ENCODE peak calls at places on chromosomes 7 and 10, in nine cellular contexts. One of them, this sample, is unnamed.

GRCh38 chr10:497898-498451 is 191.5 kb downstream of the DIP2C start:
- DNase-seq in left ventricle myocardium superior: no peak
- DNase-seq in RCC 7860: no peak
- DNase-seq in osteocyte: no peak
- DNase-seq in GM13977: no peak
- DNase-seq in kidney epithelial cell: no peak
- DNase-seq in iPS DF 19.7: no peak
- DNase-seq in colonic mucosa: no peak
- DNase-seq in activated T-helper 2 cell treated with anti-CD3 and anti-CD28 coated beads, Interferon-gamma antibody, Interleukin-2, Interleukin-4, amounts not matched to agents 10 μg/mL and 5 μg/mL and 100 μg/mL, durations not matched to agents 14 hours and 24 hours and 36 hours: no peak
- DNase-seq in this sample: no peak

GRCh38 chr7:150927157-150927953 is 50.8 kb downstream of the KCNH2 start:
- DNase-seq in GM13977: no peak
- DNase-seq in iPS DF 19.7: no peak
- DNase-seq in left ventricle myocardium superior: no peak
- DNase-seq in colonic mucosa: no peak
- DNase-seq in RCC 7860: peak
- DNase-seq in osteocyte: no peak
- DNase-seq in activated T-helper 2 cell treated with anti-CD3 and anti-CD28 coated beads, Interferon-gamma antibody, Interleukin-2, Interleukin-4, amounts not matched to agents 10 μg/mL and 5 μg/mL and 100 μg/mL, durations not matched to agents 14 hours and 24 hours and 36 hours: no peak
- DNase-seq in kidney epithelial cell: no peak
- DNase-seq in this sample: no peak

GRCh38 chr7:33895025-33895804 is 10.1 kb upstream of the BMPER start:
- DNase-seq in activated T-helper 2 cell treated with anti-CD3 and anti-CD28 coated beads, Interferon-gamma antibody, Interleukin-2, Interleukin-4, amounts not matched to agents 10 μg/mL and 5 μg/mL and 100 μg/mL, durations not matched to agents 14 hours and 24 hours and 36 hours: peak
- DNase-seq in colonic mucosa: peak
- DNase-seq in kidney epithelial cell: peak
- DNase-seq in left ventricle myocardium superior: peak
- DNase-seq in RCC 7860: peak
- DNase-seq in iPS DF 19.7: no peak
- DNase-seq in osteocyte: peak
- DNase-seq in GM13977: peak
- DNase-seq in this sample: peak

GRCh38 chr7:12360948-12361347 is 42.7 kb downstream of the VWDE start:
- DNase-seq in kidney epithelial cell: no peak
- DNase-seq in osteocyte: no peak
- DNase-seq in GM13977: no peak
- DNase-seq in colonic mucosa: no peak
- DNase-seq in left ventricle myocardium superior: no peak
- DNase-seq in RCC 7860: no peak
- DNase-seq in iPS DF 19.7: no peak
- DNase-seq in activated T-helper 2 cell treated with anti-CD3 and anti-CD28 coated beads, Interferon-gamma antibody, Interleukin-2, Interleukin-4, amounts not matched to agents 10 μg/mL and 5 μg/mL and 100 μg/mL, durations not matched to agents 14 hours and 24 hours and 36 hours: no peak
- DNase-seq in this sample: no peak

GRCh38 chr10:665579-666091 is 23.8 kb downstream of the DIP2C start:
- DNase-seq in colonic mucosa: no peak
- DNase-seq in kidney epithelial cell: no peak
- DNase-seq in osteocyte: peak
- DNase-seq in RCC 7860: peak
- DNase-seq in activated T-helper 2 cell treated with anti-CD3 and anti-CD28 coated beads, Interferon-gamma antibody, Interleukin-2, Interleukin-4, amounts not matched to agents 10 μg/mL and 5 μg/mL and 100 μg/mL, durations not matched to agents 14 hours and 24 hours and 36 hours: no peak
- DNase-seq in GM13977: no peak
- DNase-seq in left ventricle myocardium superior: peak
- DNase-seq in iPS DF 19.7: no peak
- DNase-seq in this sample: no peak

GRCh38 chr10:79070091-79070610 is 1.4 kb downstream of the ZMIZ1 start:
- DNase-seq in GM13977: peak
- DNase-seq in left ventricle myocardium superior: peak
- DNase-seq in colonic mucosa: peak
- DNase-seq in iPS DF 19.7: no peak
- DNase-seq in activated T-helper 2 cell treated with anti-CD3 and anti-CD28 coated beads, Interferon-gamma antibody, Interleukin-2, Interleukin-4, amounts not matched to agents 10 μg/mL and 5 μg/mL and 100 μg/mL, durations not matched to agents 14 hours and 24 hours and 36 hours: no peak
- DNase-seq in osteocyte: no peak
- DNase-seq in kidney epithelial cell: no peak
- DNase-seq in RCC 7860: peak
- DNase-seq in this sample: no peak

GRCh38 chr10:22481687-22482539 is 136.6 kb downstream of the SPAG6 start:
- DNase-seq in colonic mucosa: no peak
- DNase-seq in iPS DF 19.7: no peak
- DNase-seq in kidney epithelial cell: no peak
- DNase-seq in osteocyte: no peak
- DNase-seq in left ventricle myocardium superior: no peak
- DNase-seq in GM13977: no peak
- DNase-seq in activated T-helper 2 cell treated with anti-CD3 and anti-CD28 coated beads, Interferon-gamma antibody, Interleukin-2, Interleukin-4, amounts not matched to agents 10 μg/mL and 5 μg/mL and 100 μg/mL, durations not matched to agents 14 hours and 24 hours and 36 hours: no peak
- DNase-seq in RCC 7860: no peak
- DNase-seq in this sample: no peak

GRCh38 chr7:140404565-140405080 is 765 bp downstream of the RAB19 start:
- DNase-seq in GM13977: no peak
- DNase-seq in colonic mucosa: no peak
- DNase-seq in left ventricle myocardium superior: no peak
- DNase-seq in kidney epithelial cell: peak
- DNase-seq in RCC 7860: peak
- DNase-seq in activated T-helper 2 cell treated with anti-CD3 and anti-CD28 coated beads, Interferon-gamma antibody, Interleukin-2, Interleukin-4, amounts not matched to agents 10 μg/mL and 5 μg/mL and 100 μg/mL, durations not matched to agents 14 hours and 24 hours and 36 hours: no peak
- DNase-seq in iPS DF 19.7: no peak
- DNase-seq in osteocyte: no peak
- DNase-seq in this sample: no peak

GRCh38 chr10:24118246-24118645 is 90.7 kb upstream of the KIAA1217 start:
- DNase-seq in colonic mucosa: no peak
- DNase-seq in GM13977: no peak
- DNase-seq in osteocyte: no peak
- DNase-seq in kidney epithelial cell: no peak
- DNase-seq in left ventricle myocardium superior: no peak
- DNase-seq in RCC 7860: no peak
- DNase-seq in iPS DF 19.7: no peak
- DNase-seq in activated T-helper 2 cell treated with anti-CD3 and anti-CD28 coated beads, Interferon-gamma antibody, Interleukin-2, Interleukin-4, amounts not matched to agents 10 μg/mL and 5 μg/mL and 100 μg/mL, durations not matched to agents 14 hours and 24 hours and 36 hours: no peak
- DNase-seq in this sample: no peak

GRCh38 chr10:11921800-11922387 is 98.7 kb downstream of the PROSER2 start:
- DNase-seq in left ventricle myocardium superior: no peak
- DNase-seq in kidney epithelial cell: no peak
- DNase-seq in activated T-helper 2 cell treated with anti-CD3 and anti-CD28 coated beads, Interferon-gamma antibody, Interleukin-2, Interleukin-4, amounts not matched to agents 10 μg/mL and 5 μg/mL and 100 μg/mL, durations not matched to agents 14 hours and 24 hours and 36 hours: no peak
- DNase-seq in osteocyte: peak
- DNase-seq in iPS DF 19.7: no peak
- DNase-seq in GM13977: no peak
- DNase-seq in colonic mucosa: no peak
- DNase-seq in RCC 7860: no peak
- DNase-seq in this sample: no peak

GRCh38 chr7:68640103-68640502 is 958.2 kb upstream of the AUTS2 start:
- DNase-seq in left ventricle myocardium superior: no peak
- DNase-seq in activated T-helper 2 cell treated with anti-CD3 and anti-CD28 coated beads, Interferon-gamma antibody, Interleukin-2, Interleukin-4, amounts not matched to agents 10 μg/mL and 5 μg/mL and 100 μg/mL, durations not matched to agents 14 hours and 24 hours and 36 hours: no peak
- DNase-seq in osteocyte: no peak
- DNase-seq in RCC 7860: no peak
- DNase-seq in GM13977: no peak
- DNase-seq in iPS DF 19.7: no peak
- DNase-seq in kidney epithelial cell: no peak
- DNase-seq in colonic mucosa: no peak
- DNase-seq in this sample: no peak

GRCh38 chr10:23195846-23196200 is 3.7 kb downstream of the PTF1A start:
- DNase-seq in GM13977: no peak
- DNase-seq in iPS DF 19.7: no peak
- DNase-seq in colonic mucosa: no peak
- DNase-seq in left ventricle myocardium superior: no peak
- DNase-seq in activated T-helper 2 cell treated with anti-CD3 and anti-CD28 coated beads, Interferon-gamma antibody, Interleukin-2, Interleukin-4, amounts not matched to agents 10 μg/mL and 5 μg/mL and 100 μg/mL, durations not matched to agents 14 hours and 24 hours and 36 hours: no peak
- DNase-seq in kidney epithelial cell: no peak
- DNase-seq in osteocyte: no peak
- DNase-seq in RCC 7860: no peak
- DNase-seq in this sample: no peak

GRCh38 chr10:99766282-99766681 is 16.2 kb upstream of the ABCC2 start:
- DNase-seq in left ventricle myocardium superior: no peak
- DNase-seq in kidney epithelial cell: no peak
- DNase-seq in iPS DF 19.7: no peak
- DNase-seq in osteocyte: no peak
- DNase-seq in RCC 7860: no peak
- DNase-seq in activated T-helper 2 cell treated with anti-CD3 and anti-CD28 coated beads, Interferon-gamma antibody, Interleukin-2, Interleukin-4, amounts not matched to agents 10 μg/mL and 5 μg/mL and 100 μg/mL, durations not matched to agents 14 hours and 24 hours and 36 hours: no peak
- DNase-seq in GM13977: peak
- DNase-seq in colonic mucosa: no peak
- DNase-seq in this sample: no peak

GRCh38 chr10:97888641-97889262 is 39.1 kb downstream of the GOLGA7B start:
- DNase-seq in activated T-helper 2 cell treated with anti-CD3 and anti-CD28 coated beads, Interferon-gamma antibody, Interleukin-2, Interleukin-4, amounts not matched to agents 10 μg/mL and 5 μg/mL and 100 μg/mL, durations not matched to agents 14 hours and 24 hours and 36 hours: no peak
- DNase-seq in GM13977: no peak
- DNase-seq in colonic mucosa: no peak
- DNase-seq in RCC 7860: peak
- DNase-seq in left ventricle myocardium superior: no peak
- DNase-seq in iPS DF 19.7: no peak
- DNase-seq in kidney epithelial cell: peak
- DNase-seq in osteocyte: no peak
- DNase-seq in this sample: no peak

GRCh38 chr7:24283900-24284698 is at the start of gene NPY:
- DNase-seq in colonic mucosa: no peak
- DNase-seq in kidney epithelial cell: no peak
- DNase-seq in left ventricle myocardium superior: no peak
- DNase-seq in RCC 7860: no peak
- DNase-seq in osteocyte: no peak
- DNase-seq in iPS DF 19.7: no peak
- DNase-seq in activated T-helper 2 cell treated with anti-CD3 and anti-CD28 coated beads, Interferon-gamma antibody, Interleukin-2, Interleukin-4, amounts not matched to agents 10 μg/mL and 5 μg/mL and 100 μg/mL, durations not matched to agents 14 hours and 24 hours and 36 hours: no peak
- DNase-seq in GM13977: no peak
- DNase-seq in this sample: no peak

GRCh38 chr7:108417144-108417543 is 39.1 kb downstream of the NRCAM start:
- DNase-seq in GM13977: no peak
- DNase-seq in osteocyte: no peak
- DNase-seq in activated T-helper 2 cell treated with anti-CD3 and anti-CD28 coated beads, Interferon-gamma antibody, Interleukin-2, Interleukin-4, amounts not matched to agents 10 μg/mL and 5 μg/mL and 100 μg/mL, durations not matched to agents 14 hours and 24 hours and 36 hours: no peak
- DNase-seq in colonic mucosa: no peak
- DNase-seq in RCC 7860: no peak
- DNase-seq in iPS DF 19.7: no peak
- DNase-seq in kidney epithelial cell: no peak
- DNase-seq in left ventricle myocardium superior: no peak
- DNase-seq in this sample: no peak

GRCh38 chr7:28697898-28698563 is 260.1 kb downstream of the TRIL start:
- DNase-seq in RCC 7860: no peak
- DNase-seq in GM13977: no peak
- DNase-seq in activated T-helper 2 cell treated with anti-CD3 and anti-CD28 coated beads, Interferon-gamma antibody, Interleukin-2, Interleukin-4, amounts not matched to agents 10 μg/mL and 5 μg/mL and 100 μg/mL, durations not matched to agents 14 hours and 24 hours and 36 hours: no peak
- DNase-seq in iPS DF 19.7: no peak
- DNase-seq in kidney epithelial cell: no peak
- DNase-seq in left ventricle myocardium superior: no peak
- DNase-seq in osteocyte: no peak
- DNase-seq in colonic mucosa: no peak
- DNase-seq in this sample: no peak

GRCh38 chr10:84493951-84494848 is 165.8 kb downstream of the CCSER2 start:
- DNase-seq in iPS DF 19.7: no peak
- DNase-seq in GM13977: no peak
- DNase-seq in left ventricle myocardium superior: no peak
- DNase-seq in RCC 7860: peak
- DNase-seq in activated T-helper 2 cell treated with anti-CD3 and anti-CD28 coated beads, Interferon-gamma antibody, Interleukin-2, Interleukin-4, amounts not matched to agents 10 μg/mL and 5 μg/mL and 100 μg/mL, durations not matched to agents 14 hours and 24 hours and 36 hours: no peak
- DNase-seq in osteocyte: no peak
- DNase-seq in colonic mucosa: no peak
- DNase-seq in kidney epithelial cell: peak
- DNase-seq in this sample: no peak

GRCh38 chr10:103153765-103154197 is 39.3 kb downstream of the NT5C2 start:
- DNase-seq in kidney epithelial cell: no peak
- DNase-seq in iPS DF 19.7: no peak
- DNase-seq in GM13977: no peak
- DNase-seq in activated T-helper 2 cell treated with anti-CD3 and anti-CD28 coated beads, Interferon-gamma antibody, Interleukin-2, Interleukin-4, amounts not matched to agents 10 μg/mL and 5 μg/mL and 100 μg/mL, durations not matched to agents 14 hours and 24 hours and 36 hours: no peak
- DNase-seq in colonic mucosa: no peak
- DNase-seq in osteocyte: no peak
- DNase-seq in left ventricle myocardium superior: no peak
- DNase-seq in RCC 7860: no peak
- DNase-seq in this sample: no peak

GRCh38 chr10:5094265-5095205 is at the start of gene AKR1C3:
- DNase-seq in RCC 7860: peak
- DNase-seq in GM13977: no peak
- DNase-seq in left ventricle myocardium superior: no peak
- DNase-seq in kidney epithelial cell: no peak
- DNase-seq in osteocyte: no peak
- DNase-seq in activated T-helper 2 cell treated with anti-CD3 and anti-CD28 coated beads, Interferon-gamma antibody, Interleukin-2, Interleukin-4, amounts not matched to agents 10 μg/mL and 5 μg/mL and 100 μg/mL, durations not matched to agents 14 hours and 24 hours and 36 hours: no peak
- DNase-seq in iPS DF 19.7: peak
- DNase-seq in colonic mucosa: peak
- DNase-seq in this sample: no peak

GRCh38 chr10:3271385-3272115 is 99.0 kb upstream of the PITRM1 start:
- DNase-seq in RCC 7860: no peak
- DNase-seq in colonic mucosa: no peak
- DNase-seq in iPS DF 19.7: no peak
- DNase-seq in activated T-helper 2 cell treated with anti-CD3 and anti-CD28 coated beads, Interferon-gamma antibody, Interleukin-2, Interleukin-4, amounts not matched to agents 10 μg/mL and 5 μg/mL and 100 μg/mL, durations not matched to agents 14 hours and 24 hours and 36 hours: no peak
- DNase-seq in GM13977: no peak
- DNase-seq in kidney epithelial cell: no peak
- DNase-seq in osteocyte: no peak
- DNase-seq in left ventricle myocardium superior: peak
- DNase-seq in this sample: no peak

GRCh38 chr7:142353147-142354058 is 95.5 kb upstream of the PRSS58 start:
- DNase-seq in GM13977: no peak
- DNase-seq in left ventricle myocardium superior: no peak
- DNase-seq in kidney epithelial cell: no peak
- DNase-seq in RCC 7860: no peak
- DNase-seq in iPS DF 19.7: no peak
- DNase-seq in activated T-helper 2 cell treated with anti-CD3 and anti-CD28 coated beads, Interferon-gamma antibody, Interleukin-2, Interleukin-4, amounts not matched to agents 10 μg/mL and 5 μg/mL and 100 μg/mL, durations not matched to agents 14 hours and 24 hours and 36 hours: no peak
- DNase-seq in osteocyte: no peak
- DNase-seq in colonic mucosa: no peak
- DNase-seq in this sample: no peak

GRCh38 chr10:90930971-90931841 is 10.3 kb upstream of the ANKRD1 start:
- DNase-seq in activated T-helper 2 cell treated with anti-CD3 and anti-CD28 coated beads, Interferon-gamma antibody, Interleukin-2, Interleukin-4, amounts not matched to agents 10 μg/mL and 5 μg/mL and 100 μg/mL, durations not matched to agents 14 hours and 24 hours and 36 hours: no peak
- DNase-seq in RCC 7860: peak
- DNase-seq in iPS DF 19.7: peak
- DNase-seq in left ventricle myocardium superior: peak
- DNase-seq in GM13977: no peak
- DNase-seq in colonic mucosa: no peak
- DNase-seq in osteocyte: no peak
- DNase-seq in kidney epithelial cell: peak
- DNase-seq in this sample: no peak